ENCODE peak calls at places on chromosome 3, in four cellular contexts. C, X, D and J are unnamed samples.

GRCh38 chr3:180408654-180409053 is 193.3 kb upstream of the TTC14 start:
- DNase-seq in X (no peak), D (no peak), C (peak; percentile 4), J (no peak)

GRCh38 chr3:57756528-57757401 is 656 bp downstream of the SLMAP start:
- DNase-seq in C (peak; percentile 81), X (peak; percentile 88), D (peak; percentile 75), J (no peak)

GRCh38 chr3:39141211-39141995 is 12.0 kb downstream of the CSRNP1 start:
- DNase-seq in X (peak; percentile 90), C (peak; percentile 66), D (peak; percentile 91), J (peak; percentile 69)

GRCh38 chr3:143119009-143119914 is at the start of gene CHST2:
- DNase-seq in X (peak; percentile 92), C (peak; percentile 96), D (peak; percentile 85), J (peak; percentile 57)

GRCh38 chr3:46682156-46682555 is 11.3 kb downstream of the ALS2CL start:
- DNase-seq in X (no peak), D (no peak), C (no peak), J (no peak)

GRCh38 chr3:98501270-98501669 is 3.8 kb downstream of the OR5K2 start:
- DNase-seq in D (no peak), X (no peak), C (no peak), J (no peak)

GRCh38 chr3:195897853-195898415 is 10.4 kb downstream of the TNK2 start:
- DNase-seq in C (no peak), D (no peak), X (peak; percentile 24), J (no peak)

GRCh38 chr3:118890186-118890585 is 144.5 kb downstream of the IGSF11 start:
- DNase-seq in C (no peak), D (no peak), X (no peak), J (no peak)

GRCh38 chr3:133763797-133764734 is 17.9 kb downstream of the TF start:
- DNase-seq in C (peak; percentile 6), X (no peak), D (no peak), J (no peak)

GRCh38 chr3:28295819-28296364 is 52.6 kb upstream of the ZCWPW2 start:
- DNase-seq in C (no peak), D (no peak), X (no peak), J (no peak)

GRCh38 chr3:75192065-75192658 is 472.0 kb upstream of the FRG2C start:
- DNase-seq in D (no peak), C (peak; percentile 62), X (no peak), J (peak; percentile 58)

GRCh38 chr3:43632269-43632733 is 10.5 kb upstream of the ANO10 start:
- DNase-seq in C (peak; percentile 84), X (no peak), D (no peak), J (no peak)
- TF ChIP-seq CTCF in C (no peak), X (no peak), D (no peak), J (no peak)

GRCh38 chr3:59809016-59809415 is 759.2 kb upstream of the CFAP20DC start:
- DNase-seq in D (no peak), X (no peak), C (peak; percentile 74), J (no peak)

GRCh38 chr3:59809750-59810444 is 760.1 kb upstream of the CFAP20DC start:
- DNase-seq in X (no peak), D (no peak), C (peak; percentile 61), J (no peak)

GRCh38 chr3:59812188-59812587 is 762.4 kb upstream of the CFAP20DC start:
- DNase-seq in X (no peak), D (no peak), C (no peak), J (no peak)

GRCh38 chr3:59816312-59816711 is 766.5 kb upstream of the CFAP20DC start:
- DNase-seq in D (no peak), C (no peak), X (no peak), J (no peak)

DNA sequence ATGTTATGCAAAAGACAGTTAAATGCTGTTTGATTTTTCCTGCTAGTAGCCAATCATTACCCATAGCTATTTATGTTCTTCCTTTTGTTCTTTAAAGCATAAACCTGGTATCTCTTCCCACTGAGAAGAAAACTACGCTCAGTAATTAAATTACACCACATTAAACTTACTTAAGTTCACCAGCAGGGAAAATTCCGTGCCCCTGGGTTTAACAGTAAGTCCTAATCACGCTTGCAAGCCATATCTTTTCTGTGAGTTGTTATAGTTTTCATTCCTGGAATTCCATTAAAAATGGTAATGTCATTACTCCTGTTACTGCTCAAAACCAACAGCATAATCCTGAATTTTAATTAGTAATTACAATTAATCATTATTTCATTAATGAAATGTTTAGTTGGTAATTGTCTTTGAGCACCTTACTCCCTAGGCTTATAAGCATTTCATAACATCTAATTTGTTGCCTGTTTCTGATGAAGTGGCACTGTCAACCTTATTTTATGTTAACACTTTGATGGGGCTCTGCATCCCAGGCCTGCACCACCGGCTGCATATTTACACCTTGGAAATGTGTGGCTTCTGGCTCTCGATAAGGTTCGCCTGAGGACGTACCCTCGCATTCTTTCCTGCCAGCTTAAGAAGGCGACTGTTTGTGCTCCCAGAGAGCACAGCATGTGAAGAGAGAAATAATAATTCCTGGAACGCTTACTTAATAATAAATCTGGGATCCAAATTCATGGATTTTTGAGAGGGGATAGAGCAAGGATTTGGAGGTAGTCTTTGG is 763.1 kb upstream of the CFAP20DC start:
- DNase-seq in D (no peak), C (peak; percentile 19), X (no peak), J (no peak)
- TF ChIP-seq CTCF in D (no peak), C (no peak), X (no peak), J (no peak)

DNA sequence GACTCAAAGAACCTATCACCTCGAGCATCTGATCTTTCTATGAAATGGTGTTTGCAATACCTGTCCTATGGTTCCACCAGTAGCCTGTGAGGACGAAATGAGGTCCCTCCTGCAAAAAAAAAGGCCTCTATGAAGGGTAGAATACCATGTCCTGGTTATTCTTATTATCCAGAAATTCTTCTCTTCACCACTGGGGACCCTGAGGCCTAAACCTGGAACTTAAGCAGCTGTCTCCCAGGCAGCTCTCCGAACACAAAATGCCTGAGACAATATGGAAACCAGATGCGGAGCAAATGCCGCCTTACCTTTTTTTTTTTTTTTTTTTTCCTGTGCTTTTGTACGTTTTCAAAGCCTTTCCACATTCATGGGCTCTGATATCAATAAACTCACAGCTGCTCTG is 62.1 kb upstream of the WNT5A start:
- DNase-seq in X (no peak), C (peak; percentile 66), D (no peak), J (no peak)
- TF ChIP-seq CTCF in X (no peak), C (peak; percentile 37), D (no peak), J (no peak)

DNA sequence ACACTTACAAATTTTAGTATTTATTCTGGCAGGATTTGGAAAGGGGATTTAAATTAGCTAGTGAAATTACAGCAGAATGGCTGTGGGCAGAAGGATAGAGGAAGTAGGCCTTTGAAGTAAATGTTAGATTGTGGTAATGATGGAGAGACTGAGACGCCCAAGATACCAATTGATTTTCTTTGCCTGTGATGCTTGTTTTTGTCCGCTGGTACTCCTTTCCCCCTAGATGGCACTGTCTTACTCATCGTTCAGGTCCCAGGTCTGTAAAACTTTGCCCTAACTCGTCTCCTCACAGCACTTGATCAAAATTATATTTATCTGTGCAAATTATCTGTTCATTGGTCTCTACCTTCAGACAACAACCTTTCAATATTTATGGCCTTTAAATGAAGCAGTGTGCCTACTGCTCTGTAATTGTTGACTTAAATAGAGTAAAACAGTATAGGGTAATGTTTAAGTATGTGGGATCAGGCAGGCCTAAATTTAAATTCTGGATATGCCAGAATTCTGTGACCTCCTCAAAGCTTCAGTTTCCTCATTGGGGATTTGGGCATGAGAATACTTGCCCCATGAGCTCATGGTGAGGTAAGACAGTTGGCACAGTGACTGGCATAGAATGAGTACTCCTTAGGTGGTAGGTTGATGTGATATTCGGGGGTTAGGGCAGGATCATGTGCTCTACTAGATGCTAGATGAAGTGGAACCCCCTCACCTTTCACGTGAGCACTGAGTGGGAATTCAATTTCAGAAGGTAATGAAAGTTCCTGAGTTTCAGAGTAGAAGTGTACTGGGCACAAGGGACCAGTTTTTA is 14.7 kb downstream of the ARL8B start:
- DNase-seq in D (no peak), X (no peak), C (peak; percentile 50), J (no peak)
- TF ChIP-seq CTCF in D (peak; percentile 17), X (no peak), C (peak; percentile 19), J (peak; percentile 45)

GRCh38 chr3:108493862-108494261 is 16.5 kb downstream of the MYH15 start:
- DNase-seq in D (no peak), X (peak; percentile 47), C (peak; percentile 52), J (no peak)
- TF ChIP-seq CTCF in D (peak; percentile 16), X (no peak), C (no peak), J (no peak)

GRCh38 chr3:121975702-121976302 is 46.2 kb downstream of the ILDR1 start:
- DNase-seq in X (no peak), D (no peak), C (peak; percentile 15), J (no peak)
- TF ChIP-seq CTCF in X (no peak), D (peak; percentile 5), C (no peak), J (peak; percentile 37)

GRCh38 chr3:81003817-81004216 is 757.6 kb downstream of the GBE1 start:
- DNase-seq in X (no peak), C (no peak), D (no peak), J (no peak)

GRCh38 chr3:81003008-81003407 is 758.4 kb downstream of the GBE1 start:
- DNase-seq in D (no peak), X (no peak), C (no peak), J (no peak)

GRCh38 chr3:81005992-81006391 is 755.5 kb downstream of the GBE1 start:
- DNase-seq in D (no peak), X (no peak), C (no peak), J (no peak)
- TF ChIP-seq CTCF in D (no peak), X (no peak), C (no peak), J (no peak)